ENCODE peak calls at places on chromosomes 13 and 19, in eight cellular contexts. P, S, K, J, W, A, V and I are unnamed samples.

GRCh38 chr19:16051254-16052025 is 24.9 kb upstream of the TPM4 start:
- DNase-seq in W (no peak), J (no peak), P (peak), K (no peak), A (peak), V (no peak), S (peak), I (no peak)

GRCh38 chr13:46367622-46368327 is 19.3 kb downstream of the RUBCNL start:
- DNase-seq in S (no peak), P (peak), A (no peak), K (no peak), W (no peak), J (no peak), V (no peak), I (no peak)

GRCh38 chr19:10729406-10729805 is 11.5 kb downstream of the DNM2 start:
- DNase-seq in J (peak), A (no peak), W (no peak), K (no peak), V (no peak), P (no peak), S (no peak), I (no peak)

GRCh38 chr13:92649140-92649813 is 577.3 kb upstream of the GPC6 start:
- DNase-seq in W (no peak), K (no peak), A (no peak), V (no peak), P (no peak), S (no peak), J (no peak), I (no peak)

GRCh38 chr19:47157455-47158321 is 27.1 kb downstream of the SAE1 start:
- DNase-seq in S (peak), A (peak), J (peak), W (peak), K (peak), P (peak), V (peak), I (no peak)

GRCh38 chr13:110265682-110266430 is 41.1 kb downstream of the COL4A1 start:
- DNase-seq in P (no peak), A (no peak), J (peak), K (peak), W (peak), V (no peak), S (no peak), I (no peak)

GRCh38 chr19:39413903-39414608 is 1.6 kb downstream of the PLEKHG2 start:
- DNase-seq in S (no peak), W (no peak), A (no peak), V (peak), J (peak), P (peak), K (no peak), I (peak)

GRCh38 chr13:19882231-19882630 is 18.8 kb upstream of the ZMYM5 start:
- DNase-seq in J (no peak), A (no peak), V (no peak), P (no peak), K (no peak), S (no peak), W (no peak), I (no peak)

GRCh38 chr13:44131069-44131614 is 242.5 kb upstream of the SERP2 start:
- DNase-seq in S (no peak), J (no peak), K (no peak), P (no peak), W (no peak), A (no peak), V (no peak), I (no peak)

GRCh38 chr19:49200238-49200862 is 42.8 kb downstream of the TRPM4 start:
- DNase-seq in W (no peak), J (no peak), P (peak), A (peak), V (no peak), S (no peak), K (no peak), I (peak)

GRCh38 chr13:107365466-107366215 is 797.7 kb upstream of the ARGLU1 start:
- DNase-seq in P (peak), W (no peak), A (no peak), K (no peak), S (no peak), J (no peak), V (peak), I (no peak)

GRCh38 chr19:6108721-6109633 is 1.3 kb downstream of the RFX2 start:
- DNase-seq in S (peak), A (peak), J (peak), P (peak), V (peak), K (peak), W (peak), I (no peak)

GRCh38 chr13:87677334-87678234 is 6.4 kb downstream of the SLITRK5 start:
- DNase-seq in P (no peak), K (no peak), W (no peak), V (no peak), J (no peak), S (no peak), A (peak), I (peak)

GRCh38 chr13:104414771-104415170 is 1348.6 kb upstream of the SLC10A2 start:
- DNase-seq in V (no peak), K (no peak), P (no peak), W (no peak), A (no peak), S (no peak), J (no peak), I (no peak)

GRCh38 chr19:15479391-15480345 is at the start of gene PGLYRP2:
- DNase-seq in W (no peak), J (no peak), A (peak), P (no peak), S (no peak), V (no peak), K (no peak), I (no peak)

GRCh38 chr13:106753241-106753640 is 185.3 kb upstream of the ARGLU1 start:
- DNase-seq in V (no peak), J (peak), S (no peak), W (no peak), P (no peak), A (no peak), K (peak), I (peak)

GRCh38 chr19:1629256-1629808 is 23.1 kb downstream of the TCF3 start:
- DNase-seq in P (no peak), V (no peak), K (no peak), W (no peak), J (no peak), S (no peak), A (no peak), I (no peak)

GRCh38 chr19:10919352-10920287 is 8.8 kb downstream of the YIPF2 start:
- DNase-seq in V (no peak), J (no peak), A (no peak), K (no peak), S (no peak), P (no peak), W (no peak), I (no peak)

GRCh38 chr19:1269478-1270167 is 491 bp downstream of the CIRBP start:
- DNase-seq in S (peak), P (peak), W (peak), K (peak), J (peak), V (peak), A (peak), I (peak)

GRCh38 chr13:108961542-108962125 is 332.2 kb downstream of the MYO16 start:
- DNase-seq in K (no peak), J (no peak), W (no peak), A (peak), S (no peak), V (peak), P (peak), I (no peak)
- TF ChIP-seq CTCF in K (peak), J (peak), W (peak), A (peak), S (peak), V (peak), P (peak), I (peak)

GRCh38 chr13:35984776-35985453 is 146.3 kb downstream of the DCLK1 start:
- DNase-seq in A (no peak), P (no peak), V (no peak), W (no peak), K (no peak), J (no peak), S (no peak), I (no peak)

GRCh38 chr13:35988648-35989081 is 142.5 kb downstream of the DCLK1 start:
- DNase-seq in K (no peak), A (no peak), J (no peak), P (peak), S (no peak), V (peak), W (no peak), I (no peak)

GRCh38 chr13:35983206-35983605 is 148.0 kb downstream of the DCLK1 start:
- DNase-seq in J (no peak), P (no peak), S (no peak), V (no peak), K (no peak), W (no peak), A (no peak), I (no peak)

GRCh38 chr13:35987572-35988513 is 143.3 kb downstream of the DCLK1 start:
- DNase-seq in P (no peak), K (no peak), A (no peak), J (no peak), S (no peak), V (no peak), W (no peak), I (no peak)

GRCh38 chr13:35984287-35984686 is 146.9 kb downstream of the DCLK1 start:
- DNase-seq in S (no peak), A (no peak), V (no peak), J (no peak), W (no peak), P (no peak), K (no peak), I (no peak)
- TF ChIP-seq CTCF in S (no peak), A (no peak), V (no peak), J (no peak), W (no peak), P (no peak), K (no peak), I (no peak)

GRCh38 chr13:114044486-114044885 is 70.6 kb upstream of the C13orf46 start:
- DNase-seq in K (no peak), V (peak), J (no peak), S (no peak), A (no peak), W (no peak), P (peak), I (no peak)

GRCh38 chr13:114045113-114045735 is 71.3 kb upstream of the C13orf46 start:
- DNase-seq in P (no peak), A (no peak), V (no peak), K (no peak), S (no peak), W (no peak), J (no peak), I (no peak)

GRCh38 chr13:114042066-114042815 is 68.4 kb upstream of the C13orf46 start:
- DNase-seq in J (no peak), V (no peak), A (no peak), S (no peak), K (no peak), P (no peak), W (no peak), I (no peak)

GRCh38 chr13:114041493-114041892 is 67.6 kb upstream of the C13orf46 start:
- DNase-seq in A (no peak), W (no peak), P (no peak), J (no peak), K (no peak), S (no peak), V (no peak), I (no peak)

DNA sequence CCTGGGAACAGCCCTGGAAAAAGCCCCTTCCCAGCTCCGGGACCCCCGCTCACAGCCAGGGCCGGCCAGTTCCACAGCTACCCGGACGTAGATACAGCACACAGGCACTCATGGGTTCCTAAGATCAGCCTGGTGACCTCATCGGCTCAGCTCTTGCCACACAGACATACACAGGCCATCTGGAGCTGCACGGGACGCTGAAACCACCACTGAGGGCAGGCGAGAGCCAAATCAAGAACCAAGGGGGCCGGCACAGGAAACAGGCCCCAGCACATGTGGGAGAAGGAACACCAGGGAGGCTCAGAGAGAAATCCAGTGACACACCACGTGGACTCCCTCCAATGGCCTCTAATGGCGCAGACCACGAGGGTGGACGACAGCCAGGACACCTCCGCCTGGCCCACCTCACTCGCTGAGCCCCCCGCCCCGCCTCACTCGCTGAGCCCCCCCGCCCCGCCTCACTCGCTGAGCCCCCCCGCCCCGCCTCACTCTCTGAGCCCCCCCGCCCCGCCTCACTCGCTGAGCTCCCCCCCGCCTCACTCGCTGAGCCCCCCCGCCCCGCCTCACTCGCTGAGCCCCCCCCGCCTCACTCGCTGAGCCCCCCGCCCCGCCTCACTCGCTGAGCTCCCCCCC is 69.7 kb upstream of the C13orf46 start:
- DNase-seq in K (peak), J (peak), A (peak), V (peak), W (peak), S (no peak), P (peak), I (peak)
- TF ChIP-seq CTCF in K (no peak), J (no peak), A (no peak), V (peak), W (no peak), S (no peak), P (peak), I (peak)

GRCh38 chr19:58305065-58305931 is at the start of gene ERVK3-1:
- DNase-seq in S (peak), J (peak), V (peak), P (peak), W (peak), K (peak), A (peak), I (peak)
- TF ChIP-seq CTCF in S (no peak), J (peak), V (no peak), P (no peak), W (peak), K (no peak), A (no peak), I (no peak)

DNA sequence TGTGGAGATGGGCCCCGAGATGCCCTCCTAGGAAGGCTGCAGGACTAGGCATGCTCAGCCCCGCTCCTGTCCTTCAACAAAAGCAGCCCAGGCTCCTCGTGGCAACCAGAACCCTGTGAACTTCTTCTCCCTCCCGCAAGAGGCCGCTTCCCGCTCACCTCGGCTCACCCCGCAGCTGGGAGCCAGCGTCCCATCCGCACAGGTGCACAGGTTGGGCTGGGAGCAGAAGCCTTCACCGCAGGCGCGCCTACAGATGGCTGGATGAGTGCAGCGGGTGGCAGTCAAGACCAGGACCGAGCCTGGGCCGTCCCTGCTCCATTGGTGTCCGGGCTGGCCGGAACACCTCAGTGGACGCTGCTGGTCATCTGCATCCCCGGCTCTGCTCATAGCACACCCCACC is 3.4 kb downstream of the FBN3 start:
- DNase-seq in A (no peak), S (no peak), W (no peak), P (no peak), J (no peak), V (no peak), K (no peak), I (peak)
- TF ChIP-seq CTCF in A (no peak), S (no peak), W (no peak), P (no peak), J (no peak), V (no peak), K (no peak), I (peak)

DNA sequence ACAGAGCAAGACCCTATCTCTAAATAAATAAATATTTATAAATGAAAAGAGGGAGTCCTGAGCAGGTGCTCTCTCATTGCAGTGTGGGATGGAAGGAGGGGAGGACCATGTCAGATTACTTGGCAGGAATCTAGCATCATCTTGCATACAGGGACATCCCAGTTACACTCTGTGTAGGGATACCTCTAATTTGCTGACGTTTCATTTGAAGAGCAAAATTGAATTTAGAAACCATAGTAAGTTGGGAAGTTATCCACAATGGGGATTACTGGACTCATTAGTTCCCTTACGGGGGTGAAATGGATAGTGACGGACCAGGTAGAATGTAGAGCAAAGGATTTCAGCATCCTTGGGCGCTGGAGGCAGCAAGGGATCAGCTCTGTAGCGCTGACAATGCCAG is 52.1 kb downstream of the ARHGEF18 start:
- DNase-seq in J (no peak), A (no peak), P (no peak), K (no peak), W (no peak), V (no peak), S (no peak), I (no peak)
- TF ChIP-seq CTCF in J (no peak), A (no peak), P (no peak), K (no peak), W (no peak), V (no peak), S (no peak), I (no peak)